ENCODE peak calls at places on chromosomes 3 and 15, in eight cellular contexts. D is heart left ventricle; I is MM.1S; U is HFFc6; S is CD4-positive, alpha-beta T cell; A is Panc1; C is cardiac fibroblast; H is fibroblast of mammary gland. Q is an unnamed sample.

GRCh38 chr3:167656821-167657220 is 3.1 kb upstream of the WDR49 start:
- DNase-seq in D (no peak), I (no peak), U (no peak), S (no peak), H (no peak), C (no peak), A (no peak), Q (no peak)

GRCh38 chr3:12273045-12273695 is 15.7 kb upstream of the PPARG start:
- DNase-seq in A (no peak), H (no peak), I (no peak), D (no peak), S (no peak), U (no peak), C (no peak), Q (peak)

GRCh38 chr3:113111308-113111707 is 100.0 kb upstream of the BOC start:
- DNase-seq in H (peak), S (no peak), C (no peak), U (peak), D (no peak), A (no peak), I (no peak), Q (no peak)

GRCh38 chr3:49020335-49021212 is 1.3 kb upstream of the NDUFAF3 start:
- DNase-seq in D (peak), A (no peak), S (no peak), I (peak), H (no peak), C (no peak), U (no peak), Q (peak)

GRCh38 chr3:65936908-65937638 is 101.6 kb downstream of the MAGI1 start:
- DNase-seq in A (no peak), C (no peak), U (no peak), I (no peak), D (peak), H (no peak), S (no peak), Q (no peak)

GRCh38 chr15:65084500-65085206 is 8.1 kb downstream of the KBTBD13 start:
- DNase-seq in D (no peak), S (no peak), I (no peak), C (no peak), H (no peak), A (no peak), U (no peak), Q (no peak)

GRCh38 chr3:37779289-37780152 is 82.2 kb upstream of the CTDSPL start:
- DNase-seq in U (peak), C (peak), I (peak), D (peak), S (no peak), H (peak), A (peak), Q (peak)

GRCh38 chr15:95266481-95267061 is 1035.2 kb downstream of the MCTP2 start:
- DNase-seq in A (no peak), D (no peak), S (no peak), I (no peak), C (peak), U (peak), H (peak), Q (no peak)

GRCh38 chr15:78968114-78968513 is 23.3 kb upstream of the CTSH start:
- DNase-seq in C (no peak), U (no peak), H (no peak), I (no peak), D (no peak), A (no peak), S (no peak), Q (no peak)

GRCh38 chr3:45198264-45199260 is 27.5 kb downstream of the TMEM158 start:
- DNase-seq in I (peak), C (peak), D (no peak), A (no peak), H (no peak), U (no peak), S (no peak), Q (no peak)

GRCh38 chr3:184595726-184596125 is 34.1 kb downstream of the EPHB3 start:
- DNase-seq in S (no peak), U (no peak), I (no peak), D (no peak), A (no peak), H (no peak), C (no peak), Q (no peak)

GRCh38 chr3:139630532-139630931 is 47.2 kb downstream of the NMNAT3 start:
- DNase-seq in H (no peak), S (no peak), C (no peak), U (no peak), I (no peak), D (no peak), A (no peak), Q (no peak)

GRCh38 chr3:65831733-65832425 is 206.8 kb downstream of the MAGI1 start:
- DNase-seq in I (no peak), D (no peak), A (no peak), H (peak), C (peak), S (no peak), U (peak), Q (no peak)

GRCh38 chr15:74326759-74327158 is 40.7 kb downstream of the CYP11A1 start:
- DNase-seq in A (no peak), I (no peak), D (no peak), H (peak), S (no peak), C (peak), U (peak), Q (no peak)

GRCh38 chr3:138442433-138442832 is 8.0 kb downstream of the ESYT3 start:
- DNase-seq in S (no peak), C (peak), D (no peak), H (peak), I (no peak), U (no peak), A (no peak), Q (no peak)

GRCh38 chr3:172749201-172749965 is 1.1 kb upstream of the ECT2 start:
- DNase-seq in I (no peak), C (peak), S (no peak), D (no peak), U (peak), H (peak), A (peak), Q (no peak)

GRCh38 chr3:143536817-143537535 is 311.3 kb downstream of the SLC9A9 start:
- DNase-seq in U (no peak), I (peak), H (peak), C (peak), D (peak), S (no peak), A (no peak), Q (peak)

GRCh38 chr3:21682231-21682630 is 68.8 kb downstream of the ZNF385D start:
- DNase-seq in D (no peak), C (no peak), S (no peak), H (peak), U (no peak), I (no peak), A (no peak), Q (no peak)

GRCh38 chr15:81000144-81000625 is 538 bp upstream of the TLNRD1 start:
- DNase-seq in A (no peak), I (no peak), S (no peak), H (no peak), D (no peak), U (no peak), C (peak), Q (no peak)

GRCh38 chr15:61216519-61216918 is 12.6 kb downstream of the RORA start:
- DNase-seq in S (no peak), H (no peak), D (no peak), I (no peak), U (no peak), A (no peak), C (no peak), Q (no peak)

GRCh38 chr15:33242669-33243191 is 48.2 kb upstream of the FMN1 start:
- DNase-seq in U (peak), C (no peak), H (peak), I (peak), S (no peak), D (no peak), A (no peak), Q (no peak)

GRCh38 chr3:41434781-41435180 is 235.5 kb downstream of the CTNNB1 start:
- DNase-seq in A (no peak), S (no peak), I (no peak), H (no peak), D (no peak), U (peak), C (peak), Q (no peak)

GRCh38 chr3:53056442-53056841 is 10.6 kb upstream of the SFMBT1 start:
- DNase-seq in I (no peak), S (no peak), H (no peak), C (no peak), U (no peak), D (no peak), A (no peak), Q (no peak)

GRCh38 chr3:61582846-61583245 is 21.5 kb downstream of the PTPRG start:
- DNase-seq in D (no peak), A (no peak), C (no peak), I (no peak), S (no peak), U (no peak), H (no peak), Q (no peak)

GRCh38 chr3:73150369-73150768 is 88.9 kb downstream of the EBLN2 start:
- DNase-seq in S (no peak), C (no peak), A (no peak), U (no peak), I (no peak), D (no peak), H (no peak), Q (no peak)

GRCh38 chr3:112561085-112561692 is 573 bp downstream of the ATG3 start:
- DNase-seq in S (peak), C (peak), A (peak), I (peak), H (peak), D (peak), U (peak), Q (peak)

GRCh38 chr3:141030296-141030695 is 20.9 kb upstream of the SPSB4 start:
- DNase-seq in D (no peak), C (no peak), I (no peak), S (no peak), U (no peak), A (no peak), H (no peak), Q (no peak)

GRCh38 chr3:43748179-43748578 is 57.4 kb downstream of the ABHD5 start:
- DNase-seq in S (no peak), H (peak), I (no peak), U (peak), D (no peak), A (no peak), C (peak), Q (no peak)

GRCh38 chr3:164174049-164174448 is 904.2 kb downstream of the SI start:
- DNase-seq in H (no peak), I (no peak), S (no peak), U (no peak), C (no peak), D (no peak), A (no peak), Q (no peak)
- TF ChIP-seq CTCF in H (no peak), I (no peak), S (no peak), U (no peak), C (no peak), D (no peak), A (no peak), Q (no peak)

DNA sequence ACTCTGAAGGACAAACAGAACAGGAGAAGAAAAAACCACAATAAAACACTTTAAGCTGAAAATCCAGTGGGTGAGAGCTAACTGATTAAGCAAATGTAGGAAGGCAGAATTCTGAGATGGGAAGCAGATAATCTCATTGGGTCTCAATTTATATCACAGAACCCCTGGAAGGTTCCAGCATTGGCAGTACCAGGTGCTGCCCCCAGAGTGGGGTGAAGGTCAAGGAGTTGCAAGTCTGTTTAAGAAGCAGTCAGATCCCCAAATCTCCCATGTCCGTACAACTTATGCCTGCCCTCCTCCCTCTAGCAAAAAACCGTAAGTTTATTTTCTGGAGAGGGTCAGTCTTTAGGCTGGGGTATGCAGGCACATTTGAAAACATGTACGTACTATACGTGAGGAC is 45.1 kb downstream of the PXK start:
- DNase-seq in D (no peak), C (no peak), H (no peak), S (no peak), U (no peak), A (no peak), I (no peak), Q (no peak)
- TF ChIP-seq CTCF in D (no peak), C (no peak), H (no peak), S (no peak), U (no peak), A (no peak), I (no peak), Q (no peak)

GRCh38 chr3:149967067-149967685 is 3.5 kb downstream of the PFN2 start:
- DNase-seq in C (peak), U (peak), I (peak), S (no peak), D (no peak), A (no peak), H (peak), Q (no peak)

GRCh38 chr3:149968216-149968615 is 2.5 kb downstream of the PFN2 start:
- DNase-seq in U (no peak), H (peak), S (no peak), D (no peak), A (no peak), C (no peak), I (no peak), Q (no peak)

GRCh38 chr3:149969945-149970715 is 565 bp downstream of the PFN2 start:
- DNase-seq in U (peak), S (peak), A (no peak), H (peak), D (peak), C (peak), I (peak), Q (peak)

GRCh38 chr3:149970716-149971402 is at the start of gene PFN2:
- DNase-seq in S (peak), C (peak), U (peak), I (peak), D (peak), A (no peak), H (peak), Q (peak)

GRCh38 chr3:149969110-149969944 is 1.4 kb downstream of the PFN2 start:
- DNase-seq in H (peak), I (no peak), A (no peak), S (no peak), U (peak), C (peak), D (peak), Q (no peak)
- TF ChIP-seq CTCF in H (no peak), I (no peak), A (peak), S (no peak), U (peak), C (no peak), D (no peak), Q (no peak)

GRCh38 chr15:44798815-44799214 is 62.5 kb downstream of the TRIM69 start:
- DNase-seq in C (peak), H (no peak), A (no peak), S (no peak), U (no peak), D (no peak), I (no peak), Q (no peak)
- TF ChIP-seq CTCF in C (peak), H (peak), A (peak), S (no peak), U (peak), D (no peak), I (peak), Q (peak)

GRCh38 chr3:26114851-26115250 is 325.0 kb downstream of the OXSM start:
- DNase-seq in H (no peak), A (no peak), I (no peak), S (no peak), D (no peak), U (no peak), C (no peak), Q (no peak)

DNA sequence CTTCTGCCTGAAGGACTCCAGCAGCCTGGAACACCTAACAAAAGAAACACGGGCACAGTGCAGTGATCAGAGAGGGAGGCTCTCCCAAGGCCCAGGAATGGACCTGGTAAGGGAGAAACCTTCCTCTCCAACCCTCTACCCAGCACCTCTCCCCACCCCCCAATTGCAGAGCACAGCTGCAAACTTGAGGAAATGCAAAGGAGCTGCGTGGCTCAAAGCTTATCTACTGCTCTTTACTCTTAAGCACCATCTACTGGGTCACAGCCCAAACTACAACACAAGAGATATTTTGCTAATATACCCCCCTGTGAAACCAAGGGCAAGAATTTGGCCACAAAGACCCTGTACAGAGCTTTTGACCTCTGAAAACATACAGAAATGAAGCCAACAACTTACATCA is 328.3 kb downstream of the OXSM start:
- DNase-seq in I (peak), C (no peak), U (no peak), D (no peak), S (no peak), H (no peak), A (no peak), Q (peak)
- TF ChIP-seq CTCF in I (peak), C (no peak), U (no peak), D (peak), S (no peak), H (no peak), A (no peak), Q (peak)

GRCh38 chr3:187737401-187738088 is 7.7 kb downstream of the BCL6 start:
- DNase-seq in H (peak), I (no peak), D (peak), S (no peak), C (peak), U (peak), A (no peak), Q (peak)
- TF ChIP-seq CTCF in H (peak), I (peak), D (no peak), S (no peak), C (peak), U (peak), A (no peak), Q (no peak)

GRCh38 chr3:38989932-38990510 is 61.7 kb downstream of the SCN11A start:
- DNase-seq in S (no peak), A (no peak), C (no peak), I (no peak), U (no peak), D (no peak), H (no peak), Q (no peak)

GRCh38 chr3:38990621-38991020 is 61.1 kb downstream of the SCN11A start:
- DNase-seq in H (no peak), S (no peak), D (no peak), A (no peak), U (no peak), I (no peak), C (no peak), Q (no peak)

GRCh38 chr3:38996193-38996592 is 55.6 kb downstream of the SCN11A start:
- DNase-seq in U (peak), S (no peak), A (no peak), I (no peak), D (no peak), H (no peak), C (no peak), Q (no peak)

GRCh38 chr3:38988955-38989354 is 62.8 kb downstream of the SCN11A start:
- DNase-seq in H (no peak), I (no peak), D (no peak), S (no peak), U (no peak), C (no peak), A (no peak), Q (no peak)

GRCh38 chr3:38992117-38992779 is 59.5 kb downstream of the SCN11A start:
- DNase-seq in S (no peak), D (no peak), U (peak), H (peak), I (no peak), A (no peak), C (peak), Q (no peak)
- TF ChIP-seq CTCF in S (no peak), D (no peak), U (no peak), H (no peak), I (no peak), A (no peak), C (no peak), Q (no peak)

GRCh38 chr15:59176653-59177444 is 29.8 kb upstream of the LDHAL6B start:
- DNase-seq in I (no peak), U (no peak), H (no peak), D (no peak), A (no peak), C (no peak), S (no peak), Q (no peak)
- TF ChIP-seq CTCF in I (no peak), U (no peak), H (no peak), D (no peak), A (no peak), C (no peak), S (no peak), Q (no peak)

GRCh38 chr15:96460106-96460505 is 129.6 kb downstream of the NR2F2 start:
- DNase-seq in U (no peak), D (no peak), C (no peak), A (no peak), H (no peak), I (no peak), S (no peak), Q (no peak)

GRCh38 chr15:96463376-96463775 is 132.9 kb downstream of the NR2F2 start:
- DNase-seq in H (no peak), U (no peak), I (no peak), S (no peak), A (no peak), C (no peak), D (no peak), Q (no peak)

GRCh38 chr15:96457852-96458251 is 127.4 kb downstream of the NR2F2 start:
- DNase-seq in C (no peak), U (no peak), H (no peak), I (no peak), A (no peak), D (no peak), S (no peak), Q (no peak)

GRCh38 chr15:96466548-96466947 is 136.0 kb downstream of the NR2F2 start:
- DNase-seq in A (no peak), H (no peak), S (no peak), D (no peak), I (no peak), C (no peak), U (no peak), Q (no peak)

DNA sequence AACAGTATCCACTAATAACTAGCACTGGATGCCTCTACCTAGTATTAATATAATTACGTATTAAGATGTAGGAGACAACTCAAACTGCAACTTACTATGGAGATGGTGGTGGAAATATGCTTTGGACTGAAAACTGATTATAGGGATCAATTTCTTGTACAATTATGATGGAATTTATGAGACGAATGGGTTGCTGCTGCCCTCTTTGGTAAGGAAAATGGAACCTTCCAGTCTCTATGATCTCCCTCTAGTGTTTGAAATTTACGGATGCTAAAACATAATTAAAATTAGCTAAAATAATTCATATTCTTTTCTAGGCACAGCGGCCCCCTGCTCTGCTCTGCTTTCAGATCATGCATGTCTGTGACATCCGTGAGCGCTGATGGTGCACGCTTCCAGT is 132.3 kb downstream of the NR2F2 start:
- DNase-seq in I (no peak), U (peak), H (peak), S (no peak), D (no peak), C (peak), A (no peak), Q (no peak)
- TF ChIP-seq CTCF in I (no peak), U (peak), H (peak), S (no peak), D (no peak), C (no peak), A (peak), Q (no peak)

Q was measured in GM13976.